ENCODE peak calls at places on chromosomes 2 and 18, in five cellular contexts. E is pancreas, F is astrocyte, D is heart right ventricle, P is lower lobe of right lung. M is an unnamed sample.

GRCh38 chr2:102064679-102065674 is 73.2 kb downstream of the IL1R2 start:
- DNase-seq in E (no peak), P (no peak), F (peak; percentile 69), D (no peak), M (no peak)

GRCh38 chr2:105321875-105322646 is 7.5 kb downstream of the TGFBRAP1 start:
- DNase-seq in F (peak; percentile 57), P (no peak), E (no peak), D (no peak), M (no peak)

GRCh38 chr18:70207181-70207580 is 1.7 kb upstream of the RTTN start:
- DNase-seq in E (no peak), D (no peak), P (no peak), F (no peak), M (no peak)

GRCh38 chr18:12328179-12328823 is 20.3 kb downstream of the TUBB6 start:
- DNase-seq in D (no peak), F (no peak), P (no peak), E (no peak), M (no peak)

GRCh38 chr2:203177361-203177760 is 61.5 kb upstream of the CYP20A1 start:
- DNase-seq in P (no peak), E (no peak), D (no peak), F (peak; percentile 20), M (no peak)

GRCh38 chr2:218002792-218003191 is at the start of gene TNS1:
- DNase-seq in D (no peak), P (no peak), E (peak; percentile 80), F (peak; percentile 40), M (no peak)

GRCh38 chr2:239365071-239365781 is 35.6 kb downstream of the HDAC4 start:
- DNase-seq in E (no peak), F (no peak), P (no peak), D (no peak), M (no peak)

GRCh38 chr2:80058562-80058961 is 246.0 kb downstream of the LRRTM1 start:
- DNase-seq in D (no peak), P (no peak), E (no peak), F (no peak), M (no peak)

GRCh38 chr2:196403471-196403870 is 232.1 kb upstream of the STK17B start:
- DNase-seq in P (no peak), E (no peak), F (peak; percentile 80), D (no peak), M (no peak)

GRCh38 chr2:237729681-237730475 is 68.7 kb upstream of the RBM44 start:
- DNase-seq in E (no peak), P (no peak), F (peak; percentile 80), D (no peak), M (no peak)

GRCh38 chr18:76988827-76989646 is 143.5 kb downstream of the MBP start:
- DNase-seq in D (no peak), F (no peak), P (no peak), E (no peak), M (no peak)

GRCh38 chr18:22170421-22171262 is 1.3 kb downstream of the GATA6 start:
- DNase-seq in F (peak; percentile 67), P (peak; percentile 70), E (peak; percentile 67), D (peak; percentile 76), M (no peak)

GRCh38 chr18:50797147-50797546 is 22.7 kb downstream of the MRO start:
- DNase-seq in E (peak; percentile 77), D (no peak), F (no peak), P (no peak), M (no peak)

GRCh38 chr2:73239776-73240175 is 5.7 kb downstream of the CCT7 start:
- DNase-seq in D (no peak), P (no peak), E (no peak), F (peak; percentile 56), M (no peak)

GRCh38 chr2:230202430-230203109 is 17.2 kb downstream of the SP110 start:
- DNase-seq in F (no peak), E (no peak), D (no peak), P (no peak), M (no peak)

GRCh38 chr2:68726608-68727367 is 7.8 kb upstream of the ARHGAP25 start:
- DNase-seq in P (no peak), E (no peak), F (peak; percentile 75), D (no peak), M (no peak)

GRCh38 chr18:71899183-71899582 is 645.0 kb downstream of the CBLN2 start:
- DNase-seq in F (no peak), E (no peak), P (no peak), D (no peak), M (no peak)

GRCh38 chr18:71899707-71900483 is 644.2 kb downstream of the CBLN2 start:
- DNase-seq in F (no peak), P (no peak), D (no peak), E (peak; percentile 20), M (no peak)

GRCh38 chr18:71902482-71902881 is 641.7 kb downstream of the CBLN2 start:
- DNase-seq in D (no peak), P (no peak), F (no peak), E (no peak), M (no peak)
- H3K27ac ChIP-seq in D (no peak overlapping the region), P (no peak overlapping the region), F (no peak overlapping the region), E (no peak overlapping the region), M (no peak overlapping the region)

GRCh38 chr18:24492445-24492844 is 32.0 kb downstream of the HRH4 start:
- DNase-seq in P (no peak), D (no peak), F (no peak), E (no peak), M (no peak)

GRCh38 chr18:24488824-24489493 is 28.5 kb downstream of the HRH4 start:
- DNase-seq in P (no peak), F (peak; percentile 11), E (no peak), D (no peak), M (no peak)

GRCh38 chr18:24494586-24494985 is 34.1 kb downstream of the HRH4 start:
- DNase-seq in E (no peak), F (no peak), D (no peak), P (no peak), M (no peak)

GRCh38 chr18:24490545-24490944 is 30.1 kb downstream of the HRH4 start:
- DNase-seq in E (no peak), F (no peak), D (no peak), P (no peak), M (no peak)

DNA sequence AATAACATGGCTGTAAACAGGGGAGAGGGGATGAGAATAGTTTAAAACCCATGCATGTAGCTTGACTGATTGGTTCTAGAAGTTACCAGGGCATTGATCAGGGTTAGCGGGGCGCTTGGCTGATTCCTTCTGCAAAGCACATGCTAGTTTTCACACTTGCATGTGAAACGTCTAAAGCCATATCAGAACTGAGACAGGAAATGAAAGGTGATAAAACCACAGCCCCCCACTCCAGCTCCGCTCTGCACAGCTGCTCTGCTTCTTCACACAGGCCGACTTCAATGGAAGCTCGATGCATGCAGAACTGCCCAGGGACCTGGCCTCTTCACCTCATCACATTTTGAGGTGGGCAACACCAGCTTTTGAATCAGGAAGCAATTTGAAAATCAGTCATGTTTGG is 31.4 kb downstream of the HRH4 start:
- DNase-seq in P (no peak), F (no peak), D (no peak), E (no peak), M (no peak)
- H3K27ac ChIP-seq in P (no peak overlapping the region), F (no peak overlapping the region), D (no peak overlapping the region), E (no peak overlapping the region), M (no peak overlapping the region)

GRCh38 chr18:61750840-61751668 is 141.8 kb downstream of the RNF152 start:
- DNase-seq in P (no peak), E (no peak), D (no peak), F (no peak), M (no peak)
- H3K27ac ChIP-seq in P (no peak overlapping the region), E (no peak overlapping the region), D (no peak overlapping the region), F (no peak overlapping the region), M (no peak overlapping the region)

DNA sequence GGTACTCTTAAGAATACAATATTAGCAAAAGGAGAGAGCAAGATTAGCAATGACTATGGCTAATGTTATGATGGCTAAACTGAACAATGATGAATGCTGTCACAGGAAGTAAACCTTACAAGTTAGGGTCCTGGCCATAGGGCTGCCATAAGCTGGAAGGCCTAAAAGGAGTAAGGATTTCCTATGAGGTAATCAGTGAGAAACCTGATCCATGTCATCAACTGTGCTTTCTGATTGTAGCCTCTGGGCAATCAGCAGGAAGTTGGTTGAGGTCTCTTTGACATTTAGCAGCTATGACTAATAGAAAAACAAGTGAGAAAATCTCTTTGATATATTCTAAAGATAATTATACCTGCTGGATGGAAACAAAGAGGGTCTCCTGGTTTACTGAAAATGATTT is 193.0 kb downstream of the RAB3GAP1 start:
- DNase-seq in P (no peak), E (no peak), F (peak; percentile 53), D (no peak), M (no peak)
- H3K27ac ChIP-seq in P (no peak overlapping the region), E (no peak overlapping the region), F (no peak overlapping the region), D (no peak overlapping the region), M (no peak overlapping the region)

DNA sequence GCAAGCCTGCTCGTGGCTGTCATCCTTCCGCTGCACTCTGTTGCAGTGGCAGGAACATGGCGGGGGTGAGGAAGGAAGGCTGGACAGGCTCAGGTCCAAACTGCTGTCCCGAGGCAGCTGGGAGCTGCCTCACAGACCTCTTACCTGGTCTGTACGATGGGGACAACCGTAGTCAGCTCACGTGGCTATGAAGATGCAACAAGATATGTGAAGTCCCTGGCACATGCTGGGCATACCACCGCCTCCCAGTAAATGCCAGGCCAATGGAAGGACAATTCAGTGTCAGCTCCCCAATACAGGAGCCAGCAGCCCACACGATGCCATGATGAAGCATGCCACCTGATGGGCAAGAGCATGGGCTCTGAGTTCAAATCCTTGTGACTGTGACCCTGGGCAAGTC is 344.4 kb downstream of the CYRIA start:
- DNase-seq in D (no peak), P (no peak), E (no peak), F (no peak), M (no peak)
- H3K27ac ChIP-seq in D (no peak overlapping the region), P (no peak overlapping the region), E (no peak overlapping the region), F (no peak overlapping the region), M (no peak overlapping the region)

GRCh38 chr2:11357428-11357972 is 13.1 kb upstream of the ROCK2 start:
- DNase-seq in F (no peak), D (no peak), E (no peak), P (peak; percentile 63), M (no peak)
- H3K27ac ChIP-seq in F (no peak overlapping the region), D (no peak overlapping the region), E (no peak overlapping the region), P (peak overlapping the region; percentile 61), M (no peak overlapping the region)

GRCh38 chr2:213036836-213037235 is 114.6 kb downstream of the IKZF2 start:
- DNase-seq in D (no peak), P (no peak), E (no peak), F (peak; percentile 61), M (no peak)

DNA sequence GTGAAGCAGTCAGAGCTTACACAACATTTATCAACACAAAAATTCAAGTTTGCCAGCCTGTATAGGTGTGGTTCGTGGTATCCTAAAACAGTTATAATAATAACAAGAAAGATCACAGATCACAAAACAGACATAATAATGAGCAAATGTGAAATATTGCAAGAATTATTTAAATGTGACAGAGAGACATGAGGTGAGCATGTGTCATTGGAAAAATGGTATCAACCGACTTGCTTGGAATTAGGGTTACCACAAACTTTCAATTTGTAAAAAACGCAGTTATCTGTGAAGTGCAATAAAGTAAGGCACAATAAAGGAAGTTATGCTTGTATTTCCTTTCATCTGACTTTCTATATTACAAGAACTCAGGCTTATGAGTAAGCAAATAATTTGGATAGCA is 116.8 kb downstream of the IKZF2 start:
- DNase-seq in E (no peak), F (no peak), D (no peak), P (no peak), M (no peak)
- H3K27ac ChIP-seq in E (no peak overlapping the region), F (no peak overlapping the region), D (no peak overlapping the region), P (no peak overlapping the region), M (no peak overlapping the region)

DNA sequence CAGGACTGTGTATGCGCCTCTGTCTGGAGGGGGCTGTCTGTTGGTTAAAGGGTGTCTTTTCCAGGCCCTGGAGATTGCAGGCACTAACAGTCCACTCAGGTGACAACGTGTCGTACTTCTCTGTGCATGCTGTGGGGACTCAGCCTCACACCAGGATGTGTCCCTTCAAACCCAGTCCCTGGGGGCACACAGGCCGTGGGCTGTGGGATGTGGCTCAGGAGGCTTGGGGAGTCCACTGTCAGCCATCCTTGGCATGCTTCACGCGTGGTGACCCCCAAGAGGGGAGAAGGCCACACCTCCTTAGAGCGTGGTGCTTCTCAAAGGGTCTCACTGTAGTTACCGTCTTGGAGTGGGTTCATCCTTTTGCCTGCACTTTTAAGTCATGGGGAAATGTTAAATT is 127.8 kb downstream of the KLHL29 start:
- DNase-seq in E (no peak), D (no peak), P (no peak), F (no peak), M (no peak)
- H3K27ac ChIP-seq in E (no peak overlapping the region), D (no peak overlapping the region), P (no peak overlapping the region), F (no peak overlapping the region), M (peak overlapping the region; percentile 53)

M was measured in caudate nucleus.